ENCODE peak calls at places on chromosomes 2 and 18, in nine cellular contexts. N is stimulated activated CD4-positive, alpha-beta T cell treated with anti-CD3 and anti-CD28 coated beads, Interleukin-12 subunit alpha, Interleukin-12 subunit beta, amount 100 ng/mL, for 4 hours; G is glutamatergic neuron; B is KBM-7; A is CD8-positive, alpha-beta T cell; X is heart right ventricle; J is psoas muscle; Q is activated T-cell treated with anti-CD3 and anti-CD28 coated beads for 1 hour; F is choroid plexus epithelial cell. Z is an unnamed sample.

GRCh38 chr2:224884188-224884587 is 158.1 kb downstream of the DOCK10 start:
- DNase-seq in N (no peak), G (no peak), B (no peak), A (no peak), X (no peak), J (no peak), Q (no peak), F (peak), Z (no peak)

GRCh38 chr18:45167631-45168225 is 447.5 kb upstream of the SLC14A2 start:
- DNase-seq in N (no peak), G (no peak), B (no peak), A (no peak), X (no peak), J (no peak), Q (no peak), F (peak), Z (no peak)

GRCh38 chr18:45670281-45670962 is 53.6 kb upstream of the SLC14A1 start:
- DNase-seq in N (peak), G (no peak), B (peak), A (peak), X (no peak), J (peak), Q (no peak), F (peak), Z (no peak)

GRCh38 chr2:54568876-54569298 is 112.8 kb downstream of the SPTBN1 start:
- DNase-seq in N (no peak), G (no peak), B (peak), A (no peak), X (no peak), J (no peak), Q (no peak), F (no peak), Z (no peak)

GRCh38 chr2:219175486-219175885 is 1.2 kb downstream of the CNPPD1 start:
- DNase-seq in N (no peak), G (no peak), B (no peak), A (no peak), X (no peak), J (no peak), Q (no peak), F (no peak), Z (no peak)

GRCh38 chr18:77017355-77017754 is 115.2 kb downstream of the MBP start:
- DNase-seq in N (no peak), G (no peak), B (no peak), A (no peak), X (no peak), J (no peak), Q (no peak), F (no peak), Z (no peak)

GRCh38 chr2:62194558-62195420 is 1.1 kb upstream of the B3GNT2 start:
- DNase-seq in N (no peak), G (no peak), B (no peak), A (no peak), X (peak), J (peak), Q (no peak), F (peak), Z (no peak)

GRCh38 chr2:41543726-41544125 is 504.1 kb upstream of the PKDCC start:
- DNase-seq in N (no peak), G (no peak), B (no peak), A (no peak), X (no peak), J (no peak), Q (no peak), F (no peak), Z (no peak)

GRCh38 chr18:62877448-62878221 is 162.3 kb downstream of the PHLPP1 start:
- DNase-seq in N (no peak), G (no peak), B (no peak), A (no peak), X (no peak), J (no peak), Q (no peak), F (peak), Z (no peak)

GRCh38 chr2:113233593-113234550 is 44.8 kb downstream of the PAX8 start:
- DNase-seq in N (no peak), G (no peak), B (no peak), A (no peak), X (no peak), J (no peak), Q (no peak), F (peak), Z (peak)

GRCh38 chr18:25433590-25433989 is 81.6 kb upstream of the ZNF521 start:
- DNase-seq in N (no peak), G (no peak), B (no peak), A (no peak), X (no peak), J (no peak), Q (no peak), F (no peak), Z (no peak)

GRCh38 chr2:201656740-201657139 is 13.4 kb upstream of the TMEM237 start:
- DNase-seq in N (no peak), G (no peak), B (no peak), A (no peak), X (no peak), J (no peak), Q (no peak), F (no peak), Z (no peak)

GRCh38 chr2:26687785-26688184 is 4.7 kb upstream of the KCNK3 start:
- DNase-seq in N (no peak), G (no peak), B (no peak), A (no peak), X (no peak), J (no peak), Q (no peak), F (no peak), Z (peak)

GRCh38 chr2:100878000-100878786 is 58.3 kb downstream of the NPAS2 start:
- DNase-seq in N (no peak), G (peak), B (no peak), A (no peak), X (peak), J (peak), Q (no peak), F (no peak), Z (no peak)

GRCh38 chr2:69013837-69014796 is 1.1 kb downstream of the ANTXR1 start:
- DNase-seq in N (no peak), G (no peak), B (peak), A (no peak), X (no peak), J (no peak), Q (no peak), F (peak), Z (no peak)

GRCh38 chr2:241159116-241159515 is 8.8 kb downstream of the PPP1R7 start:
- DNase-seq in N (no peak), G (no peak), B (no peak), A (no peak), X (no peak), J (no peak), Q (no peak), F (no peak), Z (no peak)